ENCODE peak calls at places on chromosome 5, in four cellular contexts. X, C, Y and V are unnamed samples.
A peak's percentile ranks its signal among the peaks of the same experiment; 100 is the strongest.

GRCh38 chr5:96876292-96876850 is at the start of gene ERAP2:
- DNase-seq in C (peak; percentile 21), X (peak; percentile 25), Y (no peak), V (no peak)

GRCh38 chr5:57738306-57738705 is 255.7 kb upstream of the ACTBL2 start:
- DNase-seq in Y (no peak), X (no peak), C (no peak), V (no peak)

GRCh38 chr5:150256416-150257064 is 33.0 kb downstream of the CAMK2A start:
- DNase-seq in Y (no peak), X (peak; percentile 34), C (peak; percentile 49), V (peak; percentile 74)

GRCh38 chr5:1185038-1185651 is 16.2 kb upstream of the SLC6A19 start:
- DNase-seq in Y (no peak), C (no peak), X (no peak), V (no peak)

GRCh38 chr5:43389679-43390329 is 22.4 kb downstream of the CCL28 start:
- DNase-seq in Y (peak; percentile 40), X (peak; percentile 87), C (peak; percentile 80), V (peak; percentile 39)

GRCh38 chr5:159170021-159170420 is 39.3 kb downstream of the RNF145 start:
- DNase-seq in C (no peak), X (no peak), Y (no peak), V (no peak)

GRCh38 chr5:146238973-146239372 is 35.6 kb downstream of the RBM27 start:
- DNase-seq in C (no peak), Y (no peak), X (no peak), V (no peak)

GRCh38 chr5:160635046-160635445 is 213.4 kb downstream of the PTTG1 start:
- DNase-seq in C (no peak), Y (no peak), X (peak; percentile 23), V (no peak)

GRCh38 chr5:134124289-134125194 is 10.1 kb downstream of the TCF7 start:
- DNase-seq in C (no peak), Y (no peak), X (no peak), V (no peak)

GRCh38 chr5:170248172-170248571 is 15.4 kb downstream of the C5orf58 start:
- DNase-seq in C (no peak), Y (no peak), X (no peak), V (no peak)

GRCh38 chr5:150081541-150082283 is 4.6 kb downstream of the CSF1R start:
- DNase-seq in C (no peak), X (no peak), Y (no peak), V (no peak)

GRCh38 chr5:154945695-154946301 is 4.9 kb downstream of the MRPL22 start:
- DNase-seq in Y (no peak), X (no peak), C (no peak), V (no peak)

GRCh38 chr5:1668141-1668721 is 131.4 kb downstream of the MRPL36 start:
- DNase-seq in X (no peak), C (peak; percentile 54), Y (no peak), V (peak; percentile 53)

GRCh38 chr5:132830436-132831094 is at the start of gene SHROOM1:
- DNase-seq in X (peak; percentile 66), C (peak; percentile 92), Y (no peak), V (peak; percentile 59)

GRCh38 chr5:145941096-145941676 is 4.8 kb downstream of the SH3RF2 start:
- DNase-seq in C (no peak), X (no peak), Y (no peak), V (no peak)

GRCh38 chr5:42595597-42595996 is 161.0 kb upstream of the CCDC152 start:
- DNase-seq in Y (no peak), X (no peak), C (no peak), V (no peak)

GRCh38 chr5:111675540-111675939 is 81.5 kb downstream of the NREP start:
- DNase-seq in Y (no peak), X (no peak), C (no peak), V (no peak)

GRCh38 chr5:80174790-80175189 is 81.1 kb downstream of the SERINC5 start:
- DNase-seq in Y (no peak), C (no peak), X (no peak), V (no peak)

GRCh38 chr5:140468188-140468587 is 66.6 kb downstream of the ANKHD1 start:
- DNase-seq in C (no peak), Y (no peak), X (no peak), V (no peak)

GRCh38 chr5:177133119-177133844 is at the start of gene NSD1:
- DNase-seq in Y (peak; percentile 42), C (peak; percentile 97), X (no peak), V (peak; percentile 93)

GRCh38 chr5:160556886-160557285 is 135.2 kb downstream of the PTTG1 start:
- DNase-seq in C (no peak), Y (no peak), X (no peak), V (no peak)

GRCh38 chr5:33968133-33969005 is 16.1 kb downstream of the SLC45A2 start:
- DNase-seq in C (no peak), Y (no peak), X (no peak), V (no peak)

GRCh38 chr5:174680901-174681565 is 43.3 kb upstream of the MSX2 start:
- DNase-seq in Y (no peak), X (no peak), C (no peak), V (no peak)
- TF ChIP-seq TCF7 in Y (no peak), X (no peak), C (no peak), V (no peak)

DNA sequence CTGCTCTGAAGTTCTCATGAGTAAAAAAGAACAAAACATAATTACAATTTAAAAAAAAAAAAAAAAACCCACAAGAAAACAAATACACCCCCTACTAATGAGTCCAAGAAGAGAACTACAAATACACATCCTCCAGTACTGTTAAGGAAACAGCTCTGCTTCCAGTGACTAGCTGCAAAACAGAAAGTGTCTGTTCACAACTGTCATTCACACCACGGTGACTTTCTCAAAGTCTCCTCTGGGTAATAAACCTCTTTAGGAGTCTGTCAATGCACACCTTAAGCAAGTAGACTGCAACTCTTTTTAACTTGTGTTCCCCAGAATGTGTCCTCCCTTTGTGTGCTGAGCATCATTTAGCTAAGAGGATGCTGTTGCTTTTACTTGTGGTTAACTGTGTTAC is 6.2 kb downstream of the REEP5 start:
- DNase-seq in X (no peak), C (no peak), Y (no peak), V (no peak)
- TF ChIP-seq ATF2 in X (no peak), C (no peak), Y (no peak), V (no peak)

DNA sequence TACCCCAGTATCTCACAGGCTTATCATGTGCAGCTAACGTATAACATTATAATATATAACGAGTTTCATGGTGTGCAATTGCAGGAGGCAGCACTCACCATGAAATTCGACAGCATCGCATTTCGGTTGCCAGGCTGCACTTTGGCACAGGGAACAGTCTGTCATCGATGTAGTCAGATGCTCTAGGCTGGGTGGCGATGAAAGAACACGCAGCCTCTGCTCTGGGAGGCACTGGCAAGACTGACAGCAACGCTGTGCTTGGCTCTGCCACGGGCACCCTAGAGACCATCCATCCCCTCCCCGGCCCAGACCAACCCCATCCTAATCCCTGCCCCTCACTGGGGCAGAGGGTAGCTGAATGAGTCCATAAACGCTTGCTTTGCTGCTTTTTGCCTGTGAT is 290.8 kb downstream of the MED10 start:
- DNase-seq in Y (no peak), X (no peak), C (no peak), V (no peak)
- TF ChIP-seq TCF7 in Y (no peak), X (no peak), C (no peak), V (no peak)

GRCh38 chr5:9338796-9339195 is 207.1 kb downstream of the SEMA5A start:
- DNase-seq in Y (no peak), C (no peak), X (no peak), V (no peak)

GRCh38 chr5:9335754-9336495 is 209.9 kb downstream of the SEMA5A start:
- DNase-seq in C (no peak), Y (no peak), X (no peak), V (no peak)

GRCh38 chr5:9339206-9339818 is 206.6 kb downstream of the SEMA5A start:
- DNase-seq in X (peak; percentile 3), Y (no peak), C (peak; percentile 61), V (peak; percentile 42)

GRCh38 chr5:9340095-9340494 is 205.8 kb downstream of the SEMA5A start:
- DNase-seq in X (no peak), C (no peak), Y (no peak), V (no peak)

GRCh38 chr5:9337908-9338307 is 208.0 kb downstream of the SEMA5A start:
- DNase-seq in C (no peak), X (no peak), Y (no peak), V (no peak)
- TF ChIP-seq ATF2 in C (no peak), X (no peak), Y (no peak), V (no peak)

GRCh38 chr5:113087994-113088519 is 111.5 kb downstream of the DCP2 start:
- DNase-seq in Y (no peak), X (no peak), C (no peak), V (no peak)

GRCh38 chr5:113089653-113090335 is 113.2 kb downstream of the DCP2 start:
- DNase-seq in X (no peak), C (no peak), Y (no peak), V (no peak)

GRCh38 chr5:113091622-113092021 is 115.0 kb downstream of the DCP2 start:
- DNase-seq in C (no peak), Y (no peak), X (no peak), V (no peak)

GRCh38 chr5:113092683-113093082 is 116.1 kb downstream of the DCP2 start:
- DNase-seq in X (no peak), Y (no peak), C (no peak), V (no peak)

GRCh38 chr5:113090336-113091106 is 113.9 kb downstream of the DCP2 start:
- DNase-seq in Y (no peak), C (no peak), X (no peak), V (no peak)
- TF ChIP-seq TCF7 in Y (no peak), C (no peak), X (no peak), V (no peak)

GRCh38 chr5:27963050-27963783 is 924.8 kb upstream of the CDH9 start:
- DNase-seq in X (peak; percentile 8), Y (no peak), C (no peak), V (no peak)
- TF ChIP-seq ATF2 in X (no peak), Y (no peak), C (no peak), V (no peak)